ENCODE peak calls at places on chromosome 11, in five cellular contexts. V is HepG2, T is SJSA1, Y is adrenal gland, J is iPS DF 6.9. D is an unnamed sample.

GRCh38 chr11:78231962-78232459 is 43.3 kb downstream of the USP35 start:
- DNase-seq in V (no peak), T (no peak), Y (peak; percentile 67), J (no peak), D (peak; percentile 19)

GRCh38 chr11:3089236-3090061 is 32.2 kb upstream of the CARS1 start:
- DNase-seq in V (no peak), T (no peak), Y (no peak), J (no peak), D (no peak)

GRCh38 chr11:61082161-61082870 is 20.0 kb upstream of the CD5 start:
- DNase-seq in V (no peak), T (no peak), Y (no peak), J (no peak), D (no peak)

GRCh38 chr11:74319139-74319538 is 7.7 kb upstream of the P4HA3 start:
- DNase-seq in V (no peak), T (peak; percentile 43), Y (peak; percentile 39), J (no peak), D (no peak)

GRCh38 chr11:107808526-107808925 is 50.1 kb downstream of the SLC35F2 start:
- DNase-seq in V (no peak), T (no peak), Y (no peak), J (no peak), D (no peak)

GRCh38 chr11:12556155-12556554 is 118.1 kb upstream of the TEAD1 start:
- DNase-seq in V (no peak), T (no peak), Y (no peak), J (no peak), D (no peak)

GRCh38 chr11:133955945-133956421 is 785 bp downstream of the IGSF9B start:
- DNase-seq in V (no peak), T (no peak), Y (no peak), J (no peak), D (no peak)

GRCh38 chr11:32722255-32722654 is 72.2 kb downstream of the CCDC73 start:
- DNase-seq in V (no peak), T (no peak), Y (no peak), J (no peak), D (no peak)

GRCh38 chr11:108122166-108122628 is 830 bp downstream of the ACAT1 start:
- DNase-seq in V (no peak), T (no peak), Y (peak; percentile 64), J (no peak), D (no peak)

GRCh38 chr11:125554038-125554437 is 15.2 kb upstream of the EI24 start:
- DNase-seq in V (peak; percentile 66), T (no peak), Y (no peak), J (no peak), D (no peak)

GRCh38 chr11:74443071-74443864 is 24.1 kb downstream of the KCNE3 start:
- DNase-seq in V (peak; percentile 56), T (no peak), Y (no peak), J (no peak), D (no peak)

GRCh38 chr11:114216804-114217195 is 79.4 kb upstream of the NNMT start:
- DNase-seq in V (no peak), T (no peak), Y (no peak), J (no peak), D (no peak)

GRCh38 chr11:105297463-105297862 is 157.9 kb upstream of the CARD18 start:
- DNase-seq in V (no peak), T (peak; percentile 7), Y (no peak), J (no peak), D (no peak)

GRCh38 chr11:57288771-57289579 is 35.8 kb downstream of the TNKS1BP1 start:
- DNase-seq in V (peak; percentile 41), T (peak; percentile 22), Y (no peak), J (no peak), D (no peak)

GRCh38 chr11:120514541-120515121 is 3.1 kb downstream of the GRIK4 start:
- DNase-seq in V (no peak), T (no peak), Y (no peak), J (no peak), D (no peak)

GRCh38 chr11:78257654-78258053 is 68.9 kb downstream of the USP35 start:
- DNase-seq in V (no peak), T (no peak), Y (no peak), J (no peak), D (no peak)

GRCh38 chr11:44400431-44400830 is 90.5 kb upstream of the ALX4 start:
- DNase-seq in V (no peak), T (no peak), Y (no peak), J (no peak), D (no peak)

GRCh38 chr11:60810583-60810982 is 25.4 kb downstream of the MS4A10 start:
- DNase-seq in V (no peak), T (no peak), Y (no peak), J (no peak), D (no peak)

GRCh38 chr11:68677432-68677831 is 6.9 kb upstream of the GAL start:
- DNase-seq in V (peak; percentile 51), T (peak; percentile 77), Y (peak; percentile 87), J (no peak), D (no peak)

GRCh38 chr11:68099474-68100405 is 21.4 kb downstream of the CHKA start:
- DNase-seq in V (peak; percentile 99), T (no peak), Y (peak; percentile 80), J (no peak), D (no peak)

GRCh38 chr11:114154271-114155047 is 94.9 kb downstream of the ZBTB16 start:
- DNase-seq in V (peak; percentile 30), T (no peak), Y (peak; percentile 77), J (no peak), D (no peak)

GRCh38 chr11:45455536-45455935 is 169.4 kb upstream of the SYT13 start:
- DNase-seq in V (no peak), T (no peak), Y (no peak), J (no peak), D (no peak)

GRCh38 chr11:123694551-123694950 is 40.1 kb upstream of the SCN3B start:
- DNase-seq in V (no peak), T (no peak), Y (no peak), J (no peak), D (no peak)

GRCh38 chr11:96306933-96307747 is 35.9 kb downstream of the MAML2 start:
- DNase-seq in V (peak; percentile 81), T (peak; percentile 80), Y (peak; percentile 97), J (no peak), D (no peak)

GRCh38 chr11:67648796-67649613 is 1.5 kb downstream of the ACY3 start:
- DNase-seq in V (no peak), T (no peak), Y (no peak), J (no peak), D (no peak)

GRCh38 chr11:102846292-102846691 is 2.9 kb upstream of the MMP3 start:
- DNase-seq in V (no peak), T (no peak), Y (no peak), J (no peak), D (no peak)

GRCh38 chr11:124167852-124168251 is 15.3 kb upstream of the OR10D3 start:
- DNase-seq in V (no peak), T (no peak), Y (no peak), J (no peak), D (no peak)

GRCh38 chr11:70433526-70433925 is 35.2 kb downstream of the CTTN start:
- DNase-seq in V (no peak), T (no peak), Y (no peak), J (no peak), D (no peak)

GRCh38 chr11:70432065-70432464 is 33.7 kb downstream of the CTTN start:
- DNase-seq in V (no peak), T (no peak), Y (peak; percentile 46), J (no peak), D (no peak)

GRCh38 chr11:70432580-70432979 is 34.3 kb downstream of the CTTN start:
- DNase-seq in V (no peak), T (no peak), Y (no peak), J (no peak), D (no peak)

GRCh38 chr11:70433966-70434812 is 35.9 kb downstream of the CTTN start:
- DNase-seq in V (no peak), T (no peak), Y (no peak), J (no peak), D (no peak)

GRCh38 chr11:70433038-70433437 is 34.7 kb downstream of the CTTN start:
- DNase-seq in V (no peak), T (no peak), Y (no peak), J (no peak), D (no peak)
- H3K36me3 ChIP-seq in V (peaks cover 62% of the 10 kb centered on the region), T (peaks cover 100% of the 10 kb centered on the region), Y (no peaks in the 10 kb centered on the region), J (peaks cover 76% of the 10 kb centered on the region), D (no peaks in the 10 kb centered on the region)

GRCh38 chr11:93552874-93553273 is 9.7 kb upstream of the SMCO4 start:
- DNase-seq in V (peak; percentile 81), T (no peak), Y (no peak), J (no peak), D (no peak)
- H3K4me3 ChIP-seq in V (no peak overlapping the region), T (no peak overlapping the region), Y (no peak overlapping the region), J (no peak overlapping the region), D (no peak overlapping the region)

DNA sequence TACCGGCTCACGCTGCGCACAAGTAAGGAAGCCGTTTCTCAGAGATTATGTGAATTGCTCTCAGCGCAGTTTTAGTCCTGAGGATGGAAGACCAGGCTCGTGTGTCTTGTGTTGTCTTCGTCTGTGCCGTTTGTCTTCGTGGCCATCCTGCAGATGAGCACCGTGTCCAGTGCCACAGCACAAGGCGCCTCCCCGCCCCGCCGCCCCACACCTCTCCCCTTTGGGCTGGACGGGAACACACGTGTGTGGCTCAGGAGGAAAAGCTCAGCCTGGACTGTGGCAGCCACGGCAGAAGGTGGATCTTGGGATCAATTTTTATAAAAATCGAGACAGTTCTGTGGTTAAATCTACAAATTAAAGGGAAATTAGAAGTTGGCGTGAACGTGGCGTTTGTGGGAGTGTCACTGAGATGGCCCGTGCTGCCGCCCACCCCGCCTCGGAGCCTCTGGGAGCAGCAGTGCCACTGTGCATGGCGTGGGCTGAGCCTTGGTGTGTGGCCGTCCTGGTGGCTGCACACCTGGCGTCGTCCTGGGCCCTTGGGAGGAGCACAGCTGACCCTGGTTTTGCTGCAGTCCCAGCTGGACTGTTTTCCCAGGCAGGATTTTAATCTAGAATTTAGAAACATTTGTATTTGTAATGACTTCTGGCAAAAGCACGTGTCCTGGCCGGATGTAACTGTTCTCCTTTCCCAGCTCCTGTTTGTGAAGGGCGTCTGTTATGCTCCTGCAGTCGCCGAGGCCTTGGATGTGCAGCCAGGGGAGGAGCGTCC is 25.8 kb downstream of the MUC6 start:
- DNase-seq in V (no peak), T (no peak), Y (no peak), J (no peak), D (no peak)
- H3K36me3 ChIP-seq in V (peaks cover 29% of the 10 kb centered on the region), T (peaks cover 2% of the 10 kb centered on the region), Y (no peaks in the 10 kb centered on the region), J (peaks cover 23% of the 10 kb centered on the region), D (no peaks in the 10 kb centered on the region)

GRCh38 chr11:504994-505344 is 2.1 kb downstream of the RNH1 start:
- DNase-seq in V (no peak), T (no peak), Y (no peak), J (no peak), D (no peak)

GRCh38 chr11:506238-506949 is 648 bp downstream of the RNH1 start:
- DNase-seq in V (peak; percentile 88), T (peak; percentile 60), Y (peak; percentile 98), J (peak; percentile 88), D (peak; percentile 98)

GRCh38 chr11:502288-503178 is 4.5 kb downstream of the RNH1 start:
- DNase-seq in V (no peak), T (no peak), Y (no peak), J (no peak), D (no peak)

GRCh38 chr11:503179-503981 is 3.7 kb downstream of the RNH1 start:
- DNase-seq in V (no peak), T (no peak), Y (peak; percentile 67), J (no peak), D (no peak)

GRCh38 chr11:504053-504993 is 2.7 kb downstream of the RNH1 start:
- DNase-seq in V (no peak), T (no peak), Y (peak; percentile 65), J (no peak), D (no peak)
- H3K4me3 ChIP-seq in V (no peak overlapping the region), T (no peak overlapping the region), Y (peak overlapping the region; percentile 20), J (no peak overlapping the region), D (no peak overlapping the region)